ENCODE peak calls at places on chromosomes 13 and 19, in seven cellular contexts. M, T, Y, L, D, G and R are unnamed samples.

GRCh38 chr13:112970552-112971287 is 1.7 kb downstream of the MCF2L start:
- DNase-seq in M (no peak), T (no peak), Y (no peak), L (no peak), D (no peak), G (no peak), R (no peak)

GRCh38 chr19:34578173-34578572 is 96.6 kb downstream of the WTIP start:
- DNase-seq in M (no peak), T (no peak), Y (no peak), L (no peak), D (no peak), G (no peak), R (no peak)

GRCh38 chr13:71685072-71685471 is 181.9 kb downstream of the DACH1 start:
- DNase-seq in M (no peak), T (no peak), Y (no peak), L (no peak), D (no peak), G (no peak), R (no peak)

GRCh38 chr13:26037302-26037701 is 14.5 kb downstream of the SHISA2 start:
- DNase-seq in M (no peak), T (no peak), Y (no peak), L (no peak), D (peak; percentile 48), G (no peak), R (no peak)

GRCh38 chr13:39913339-39913738 is 257.9 kb downstream of the COG6 start:
- DNase-seq in M (no peak), T (no peak), Y (no peak), L (no peak), D (no peak), G (no peak), R (no peak)

GRCh38 chr13:34506796-34507195 is 435.3 kb upstream of the NBEA start:
- DNase-seq in M (no peak), T (no peak), Y (no peak), L (no peak), D (no peak), G (no peak), R (no peak)

GRCh38 chr13:104937881-104938280 is 1597.6 kb downstream of the EFNB2 start:
- DNase-seq in M (no peak), T (no peak), Y (no peak), L (no peak), D (peak; percentile 75), G (no peak), R (no peak)

GRCh38 chr19:28393574-28394336 is 819.2 kb downstream of the UQCRFS1 start:
- DNase-seq in M (no peak), T (no peak), Y (no peak), L (no peak), D (no peak), G (no peak), R (no peak)

GRCh38 chr13:39561971-39562370 is 41.0 kb downstream of the LHFPL6 start:
- DNase-seq in M (no peak), T (no peak), Y (no peak), L (no peak), D (no peak), G (no peak), R (no peak)

GRCh38 chr13:95296326-95296939 is 4.8 kb downstream of the ABCC4 start:
- DNase-seq in M (no peak), T (no peak), Y (no peak), L (no peak), D (no peak), G (no peak), R (no peak)
- TF ChIP-seq CTCF in M (no peak), T (peak; percentile 38), Y (peak; percentile 52), L (peak; percentile 52), D (peak; percentile 70), G (peak; percentile 31), R (peak; percentile 74)

DNA sequence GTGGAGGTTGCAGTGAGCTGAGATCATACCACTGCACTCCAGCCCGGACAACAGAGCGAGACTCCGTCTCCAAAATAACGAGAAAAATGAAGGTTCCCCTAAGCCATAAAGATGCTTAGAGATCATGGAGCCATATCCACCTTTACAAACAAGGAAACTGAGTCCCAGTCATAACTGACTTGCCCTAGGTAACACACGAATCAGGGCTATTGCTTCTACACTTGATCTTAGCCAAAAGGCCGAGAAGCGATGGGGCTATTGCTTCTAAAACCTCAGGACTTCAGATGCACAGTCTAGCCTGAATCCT is 3.2 kb downstream of the DBP start:
- DNase-seq in M (no peak), T (no peak), Y (no peak), L (no peak), D (no peak), G (no peak), R (no peak)
- H3K4me3 ChIP-seq in M (peak overlapping the region; percentile 90), T (peak overlapping the region; percentile 14), Y (peak overlapping the region; percentile 32), L (peak overlapping the region; percentile 42), D (peak overlapping the region; percentile 30), G (peak overlapping the region; percentile 34), R (peak overlapping the region; percentile 50)

DNA sequence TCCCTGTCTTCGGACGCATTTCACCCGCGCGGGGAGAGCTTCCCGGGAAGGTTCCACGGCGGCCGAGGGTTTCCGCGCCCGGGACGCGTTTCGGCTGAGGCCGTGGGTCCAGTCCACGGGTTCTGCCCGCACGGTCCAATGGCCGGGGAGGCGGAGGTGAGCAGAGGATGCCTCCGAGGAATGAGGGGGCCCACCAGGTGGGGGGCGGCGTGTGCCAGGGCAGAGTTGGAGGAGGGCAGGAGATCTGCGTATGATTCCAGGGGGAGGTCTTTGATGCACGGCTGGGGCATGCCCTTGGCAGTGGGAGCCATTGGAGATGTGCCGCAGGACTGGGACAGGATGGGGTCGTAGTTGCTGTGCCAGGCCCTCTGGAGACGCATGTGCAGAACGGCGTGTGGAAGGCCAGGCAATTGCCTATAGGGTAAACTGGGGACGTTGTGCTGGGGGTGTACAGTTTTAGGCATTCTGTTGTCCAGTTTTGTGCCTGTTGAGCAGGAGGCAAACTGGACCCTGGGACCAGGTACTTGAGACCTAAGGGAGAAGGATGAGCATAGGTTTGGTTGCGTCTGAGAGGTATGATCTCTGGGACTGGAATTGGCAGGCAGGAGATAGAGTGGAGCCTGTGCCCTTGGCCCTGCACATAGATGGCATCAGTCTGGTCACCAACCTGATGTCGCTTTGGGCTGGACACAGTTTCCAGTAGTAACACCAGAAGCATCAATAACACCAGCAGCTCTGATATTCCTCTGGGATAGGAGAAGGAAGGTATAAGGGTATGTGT is 751 bp downstream of the ZNF584 start:
- DNase-seq in M (no peak), T (peak; percentile 22), Y (no peak), L (no peak), D (peak; percentile 33), G (no peak), R (no peak)
- TF ChIP-seq CTCF in M (no peak), T (no peak), Y (no peak), L (no peak), D (peak; percentile 3), G (no peak), R (no peak)

DNA sequence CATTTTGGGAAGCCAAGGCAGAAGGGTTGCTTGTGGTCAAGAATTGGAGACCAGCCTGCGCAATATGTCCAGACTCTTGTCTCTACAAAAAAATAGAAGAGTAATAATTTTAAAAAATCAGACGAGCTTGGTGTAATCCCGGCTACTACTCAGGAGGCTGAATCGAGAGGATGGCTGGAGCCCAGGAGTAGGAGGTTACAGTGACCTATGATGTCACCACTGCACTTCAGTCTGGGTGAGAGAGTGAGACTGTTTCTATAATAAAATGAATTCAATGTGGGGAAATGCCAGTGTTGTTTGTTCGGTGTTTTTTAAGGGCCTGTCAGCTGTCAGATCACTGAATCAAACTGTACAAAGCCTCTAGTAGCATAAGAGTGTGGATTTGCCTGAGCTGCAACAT is 1.2 kb upstream of the FBXL3 start:
- DNase-seq in M (no peak), T (no peak), Y (peak; percentile 44), L (no peak), D (peak; percentile 53), G (no peak), R (no peak)
- H3K4me3 ChIP-seq in M (peak overlapping the region; percentile 96), T (no peak overlapping the region), Y (peak overlapping the region; percentile 72), L (peak overlapping the region; percentile 90), D (no peak overlapping the region), G (peak overlapping the region; percentile 100), R (no peak overlapping the region)

GRCh38 chr13:32538621-32539246 is at the start of gene N4BP2L2:
- DNase-seq in M (peak; percentile 89), T (peak; percentile 99), Y (peak; percentile 99), L (peak; percentile 85), D (peak; percentile 99), G (peak; percentile 84), R (peak; percentile 95)
- TF ChIP-seq CTCF in M (no peak), T (peak; percentile 50), Y (peak; percentile 53), L (no peak), D (peak; percentile 61), G (peak; percentile 27), R (no peak)

GRCh38 chr13:46577656-46578589 is 25.0 kb downstream of the LRCH1 start:
- DNase-seq in M (no peak), T (peak; percentile 33), Y (no peak), L (no peak), D (no peak), G (no peak), R (no peak)
- H3K4me3 ChIP-seq in M (peak overlapping the region; percentile 34), T (no peak overlapping the region), Y (no peak overlapping the region), L (no peak overlapping the region), D (no peak overlapping the region), G (peak overlapping the region; percentile 6), R (peak overlapping the region; percentile 25)

GRCh38 chr19:23070353-23070781 is 46.5 kb upstream of the ZNF730 start:
- DNase-seq in M (no peak), T (peak; percentile 15), Y (peak; percentile 54), L (no peak), D (peak; percentile 76), G (no peak), R (no peak)
- TF ChIP-seq CTCF in M (peak; percentile 59), T (peak; percentile 35), Y (peak; percentile 62), L (peak; percentile 21), D (peak; percentile 79), G (peak; percentile 51), R (peak; percentile 45)

GRCh38 chr19:47421844-47422395 is 2.6 kb upstream of the MEIS3 start:
- DNase-seq in M (no peak), T (no peak), Y (no peak), L (no peak), D (no peak), G (no peak), R (no peak)
- H3K4me3 ChIP-seq in M (no peak overlapping the region), T (no peak overlapping the region), Y (no peak overlapping the region), L (no peak overlapping the region), D (no peak overlapping the region), G (no peak overlapping the region), R (no peak overlapping the region)

GRCh38 chr13:20566917-20567755 is at the start of gene IFT88:
- DNase-seq in M (peak; percentile 62), T (peak; percentile 85), Y (peak; percentile 85), L (peak; percentile 29), D (peak; percentile 84), G (peak; percentile 45), R (peak; percentile 49)
- TF ChIP-seq CTCF in M (peak; percentile 14), T (no peak), Y (no peak), L (no peak), D (no peak), G (no peak), R (no peak)

DNA sequence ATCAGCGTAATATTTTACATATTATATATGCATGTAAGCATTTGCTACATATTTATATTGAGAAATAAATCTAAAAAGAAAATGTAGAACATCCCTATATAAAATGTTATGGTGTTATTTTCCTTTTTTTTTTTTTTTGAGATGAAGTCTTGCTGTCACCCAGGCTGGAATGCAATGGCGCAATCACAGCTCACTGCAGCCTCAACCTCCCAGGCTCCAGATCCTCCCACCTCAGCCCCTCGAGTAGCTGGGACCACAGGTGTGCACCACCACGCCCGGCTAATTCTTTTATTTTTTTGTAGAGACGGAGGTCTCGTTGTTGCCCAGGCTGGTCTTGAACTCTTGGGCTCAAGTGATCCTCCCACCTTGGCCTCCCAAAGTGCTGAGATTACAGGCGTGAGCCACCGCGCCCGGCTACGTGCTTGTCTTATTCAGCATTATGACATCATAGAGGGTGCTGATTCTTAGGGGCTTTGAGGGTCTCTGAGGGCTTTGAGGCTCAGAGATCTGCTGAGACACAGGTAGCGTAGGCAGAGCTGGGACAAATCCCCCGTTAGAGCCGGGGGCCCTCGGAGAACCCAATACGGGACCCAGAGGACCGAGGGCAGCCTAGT is 101.9 kb downstream of the GADD45B start:
- DNase-seq in M (no peak), T (no peak), Y (no peak), L (no peak), D (peak; percentile 30), G (peak; percentile 7), R (no peak)
- H3K4me3 ChIP-seq in M (peak overlapping the region; percentile 71), T (no peak overlapping the region), Y (no peak overlapping the region), L (no peak overlapping the region), D (no peak overlapping the region), G (peak overlapping the region; percentile 60), R (no peak overlapping the region)